ENCODE peak calls at places on chromosomes 12 and 14, in four cellular contexts. One of them, this sample, is unnamed.

GRCh38 chr12:65533177-65533883 is 254.8 kb downstream of the MSRB3 start:
- DNase-seq in RCC 7860: peak
- DNase-seq in GM23248: no peak
- DNase-seq in NCI-H446 treated with DMSO at 0.1 percent for 48 hours: no peak
- DNase-seq in this sample: peak

GRCh38 chr12:52189376-52190174 is 2.2 kb downstream of the KRT80 start:
- DNase-seq in RCC 7860: peak
- DNase-seq in GM23248: peak
- DNase-seq in NCI-H446 treated with DMSO at 0.1 percent for 48 hours: no peak
- DNase-seq in this sample: no peak

GRCh38 chr12:118064608-118065007 is 3.6 kb upstream of the WSB2 start:
- DNase-seq in RCC 7860: no peak
- DNase-seq in GM23248: no peak
- DNase-seq in NCI-H446 treated with DMSO at 0.1 percent for 48 hours: no peak
- DNase-seq in this sample: no peak

GRCh38 chr12:121626087-121626852 is at the start of gene ORAI1:
- DNase-seq in RCC 7860: peak
- DNase-seq in GM23248: peak
- DNase-seq in NCI-H446 treated with DMSO at 0.1 percent for 48 hours: peak
- DNase-seq in this sample: peak

GRCh38 chr12:91781114-91781513 is 364.5 kb downstream of the BTG1 start:
- DNase-seq in RCC 7860: no peak
- DNase-seq in GM23248: peak
- DNase-seq in NCI-H446 treated with DMSO at 0.1 percent for 48 hours: no peak
- DNase-seq in this sample: no peak

GRCh38 chr12:52020539-52021336 is 14.0 kb downstream of the TAMALIN start:
- DNase-seq in RCC 7860: no peak
- DNase-seq in GM23248: peak
- DNase-seq in NCI-H446 treated with DMSO at 0.1 percent for 48 hours: no peak
- DNase-seq in this sample: no peak

GRCh38 chr14:58712357-58712756 is 74.6 kb downstream of the DACT1 start:
- DNase-seq in RCC 7860: no peak
- DNase-seq in GM23248: no peak
- DNase-seq in NCI-H446 treated with DMSO at 0.1 percent for 48 hours: peak
- DNase-seq in this sample: no peak

GRCh38 chr14:51079489-51079888 is 15.4 kb downstream of the TRIM9 start:
- DNase-seq in RCC 7860: no peak
- DNase-seq in GM23248: no peak
- DNase-seq in NCI-H446 treated with DMSO at 0.1 percent for 48 hours: no peak
- DNase-seq in this sample: no peak

GRCh38 chr14:62143235-62143634 is 381.0 kb downstream of the SNAPC1 start:
- DNase-seq in RCC 7860: no peak
- DNase-seq in GM23248: peak
- DNase-seq in NCI-H446 treated with DMSO at 0.1 percent for 48 hours: no peak
- DNase-seq in this sample: no peak

GRCh38 chr14:38838979-38839323 is 264.1 kb downstream of the SEC23A start:
- DNase-seq in RCC 7860: no peak
- DNase-seq in GM23248: no peak
- DNase-seq in NCI-H446 treated with DMSO at 0.1 percent for 48 hours: no peak
- DNase-seq in this sample: no peak

GRCh38 chr12:57476162-57476992 is 3.3 kb downstream of the ARHGAP9 start:
- DNase-seq in RCC 7860: no peak
- DNase-seq in GM23248: no peak
- DNase-seq in NCI-H446 treated with DMSO at 0.1 percent for 48 hours: no peak
- DNase-seq in this sample: no peak

GRCh38 chr12:85759217-85759616 is 77.0 kb downstream of the RASSF9 start:
- DNase-seq in RCC 7860: no peak
- DNase-seq in GM23248: no peak
- DNase-seq in NCI-H446 treated with DMSO at 0.1 percent for 48 hours: no peak
- DNase-seq in this sample: peak

GRCh38 chr12:34210183-34210582 is 187.9 kb downstream of the ALG10 start:
- DNase-seq in RCC 7860: no peak
- DNase-seq in GM23248: no peak
- DNase-seq in NCI-H446 treated with DMSO at 0.1 percent for 48 hours: no peak
- DNase-seq in this sample: no peak

GRCh38 chr12:79885956-79886490 is 48.9 kb downstream of the PPP1R12A start:
- DNase-seq in RCC 7860: no peak
- DNase-seq in GM23248: no peak
- DNase-seq in NCI-H446 treated with DMSO at 0.1 percent for 48 hours: no peak
- DNase-seq in this sample: no peak

GRCh38 chr14:103448097-103448496 is 62.9 kb downstream of the MARK3 start:
- DNase-seq in RCC 7860: no peak
- DNase-seq in GM23248: no peak
- DNase-seq in NCI-H446 treated with DMSO at 0.1 percent for 48 hours: no peak
- DNase-seq in this sample: no peak

GRCh38 chr14:53153702-53154112 is 584 bp upstream of the DDHD1 start:
- DNase-seq in RCC 7860: no peak
- DNase-seq in GM23248: no peak
- DNase-seq in NCI-H446 treated with DMSO at 0.1 percent for 48 hours: no peak
- DNase-seq in this sample: no peak

GRCh38 chr12:14928946-14929345 is 9.4 kb downstream of the ERP27 start:
- DNase-seq in RCC 7860: no peak
- DNase-seq in GM23248: no peak
- DNase-seq in NCI-H446 treated with DMSO at 0.1 percent for 48 hours: no peak
- DNase-seq in this sample: no peak

GRCh38 chr12:43884683-43885410 is 49.0 kb downstream of the TMEM117 start:
- DNase-seq in RCC 7860: no peak
- DNase-seq in GM23248: no peak
- DNase-seq in NCI-H446 treated with DMSO at 0.1 percent for 48 hours: no peak
- DNase-seq in this sample: no peak

GRCh38 chr12:34292736-34293625 is 270.7 kb downstream of the ALG10 start:
- DNase-seq in RCC 7860: no peak
- DNase-seq in GM23248: no peak
- DNase-seq in NCI-H446 treated with DMSO at 0.1 percent for 48 hours: no peak
- DNase-seq in this sample: no peak

GRCh38 chr14:92471919-92472318 is 41.7 kb upstream of the RIN3 start:
- DNase-seq in RCC 7860: peak
- DNase-seq in GM23248: peak
- DNase-seq in NCI-H446 treated with DMSO at 0.1 percent for 48 hours: no peak
- DNase-seq in this sample: peak

GRCh38 chr14:104964546-104964945 is 13.6 kb downstream of the AHNAK2 start:
- DNase-seq in RCC 7860: no peak
- DNase-seq in GM23248: no peak
- DNase-seq in NCI-H446 treated with DMSO at 0.1 percent for 48 hours: no peak
- DNase-seq in this sample: no peak

GRCh38 chr12:132545955-132546354 is 56.0 kb downstream of the FBRSL1 start:
- DNase-seq in RCC 7860: no peak
- DNase-seq in GM23248: no peak
- DNase-seq in NCI-H446 treated with DMSO at 0.1 percent for 48 hours: no peak
- DNase-seq in this sample: no peak

GRCh38 chr12:123100882-123101281 is 50.0 kb downstream of the PITPNM2 start:
- DNase-seq in RCC 7860: no peak
- DNase-seq in GM23248: no peak
- DNase-seq in NCI-H446 treated with DMSO at 0.1 percent for 48 hours: no peak
- DNase-seq in this sample: no peak

GRCh38 chr14:68977741-68978549 is 1.2 kb downstream of the ACTN1 start:
- DNase-seq in RCC 7860: peak
- DNase-seq in GM23248: peak
- DNase-seq in NCI-H446 treated with DMSO at 0.1 percent for 48 hours: no peak
- DNase-seq in this sample: no peak

GRCh38 chr12:66679441-66680069 is 679 bp upstream of the GRIP1 start:
- DNase-seq in RCC 7860: no peak
- DNase-seq in GM23248: no peak
- DNase-seq in NCI-H446 treated with DMSO at 0.1 percent for 48 hours: peak
- DNase-seq in this sample: no peak

GRCh38 chr14:25111061-25111601 is 61.2 kb upstream of the STXBP6 start:
- DNase-seq in RCC 7860: peak
- DNase-seq in GM23248: peak
- DNase-seq in NCI-H446 treated with DMSO at 0.1 percent for 48 hours: no peak
- DNase-seq in this sample: peak

GRCh38 chr14:52363969-52364368 is 49.9 kb downstream of the PTGER2 start:
- DNase-seq in RCC 7860: no peak
- DNase-seq in GM23248: no peak
- DNase-seq in NCI-H446 treated with DMSO at 0.1 percent for 48 hours: no peak
- DNase-seq in this sample: no peak

GRCh38 chr12:1881301-1881700 is 37.2 kb downstream of the CACNA2D4 start:
- DNase-seq in RCC 7860: no peak
- DNase-seq in GM23248: no peak
- DNase-seq in NCI-H446 treated with DMSO at 0.1 percent for 48 hours: no peak
- DNase-seq in this sample: no peak

GRCh38 chr12:181921-182320 is 32.0 kb downstream of the SLC6A12 start:
- DNase-seq in RCC 7860: no peak
- DNase-seq in GM23248: no peak
- DNase-seq in NCI-H446 treated with DMSO at 0.1 percent for 48 hours: no peak
- DNase-seq in this sample: no peak

GRCh38 chr14:22276913-22277816 is 311.9 kb downstream of the DAD1 start:
- DNase-seq in RCC 7860: no peak
- DNase-seq in GM23248: peak
- DNase-seq in NCI-H446 treated with DMSO at 0.1 percent for 48 hours: peak
- DNase-seq in this sample: peak

GRCh38 chr14:58059121-58059520 is 92.9 kb downstream of the ARMH4 start:
- DNase-seq in RCC 7860: no peak
- DNase-seq in GM23248: no peak
- DNase-seq in NCI-H446 treated with DMSO at 0.1 percent for 48 hours: no peak
- DNase-seq in this sample: no peak

GRCh38 chr12:114186241-114187002 is 219.5 kb downstream of the TBX5 start:
- DNase-seq in RCC 7860: no peak
- DNase-seq in GM23248: no peak
- DNase-seq in NCI-H446 treated with DMSO at 0.1 percent for 48 hours: no peak
- DNase-seq in this sample: no peak

GRCh38 chr14:106586098-106586704 is 1059.8 kb downstream of the TMEM121 start:
- DNase-seq in RCC 7860: no peak
- DNase-seq in GM23248: no peak
- DNase-seq in NCI-H446 treated with DMSO at 0.1 percent for 48 hours: no peak
- DNase-seq in this sample: peak

GRCh38 chr12:113948151-113948914 is 17.8 kb downstream of the RBM19 start:
- DNase-seq in RCC 7860: no peak
- DNase-seq in GM23248: no peak
- DNase-seq in NCI-H446 treated with DMSO at 0.1 percent for 48 hours: no peak
- DNase-seq in this sample: no peak

GRCh38 chr12:125276567-125276966 is 211.3 kb downstream of the AACS start:
- DNase-seq in RCC 7860: no peak
- DNase-seq in GM23248: no peak
- DNase-seq in NCI-H446 treated with DMSO at 0.1 percent for 48 hours: no peak
- DNase-seq in this sample: no peak

GRCh38 chr12:12072064-12072760 is 1.5 kb downstream of the BCL2L14 start:
- DNase-seq in RCC 7860: no peak
- DNase-seq in GM23248: no peak
- DNase-seq in NCI-H446 treated with DMSO at 0.1 percent for 48 hours: no peak
- DNase-seq in this sample: peak

GRCh38 chr14:100585448-100586152 is 1.6 kb downstream of the BEGAIN start:
- DNase-seq in RCC 7860: no peak
- DNase-seq in GM23248: no peak
- DNase-seq in NCI-H446 treated with DMSO at 0.1 percent for 48 hours: no peak
- DNase-seq in this sample: no peak

GRCh38 chr12:105025890-105026289 is 39.8 kb downstream of the NOPCHAP1 start:
- DNase-seq in RCC 7860: no peak
- DNase-seq in GM23248: peak
- DNase-seq in NCI-H446 treated with DMSO at 0.1 percent for 48 hours: peak
- DNase-seq in this sample: no peak

GRCh38 chr12:15601210-15601800 is 187.9 kb downstream of the EPS8 start:
- DNase-seq in RCC 7860: peak
- DNase-seq in GM23248: peak
- DNase-seq in NCI-H446 treated with DMSO at 0.1 percent for 48 hours: no peak
- DNase-seq in this sample: no peak

GRCh38 chr14:89409961-89410360 is 7.1 kb downstream of the FOXN3 start:
- DNase-seq in RCC 7860: no peak
- DNase-seq in GM23248: no peak
- DNase-seq in NCI-H446 treated with DMSO at 0.1 percent for 48 hours: no peak
- DNase-seq in this sample: no peak

This sample was measured in small intestine.